ENCODE peak calls at places on chromosome 11, in four cellular contexts. H is esophagus squamous epithelium, Q is transverse colon, E is vagina. F is an unnamed sample.

GRCh38 chr11:95821640-95822039 is 31.3 kb downstream of the CEP57 start:
- DNase-seq in E (no peak), Q (no peak), H (no peak), F (no peak)

GRCh38 chr11:64306876-64307622 is 1.7 kb downstream of the ESRRA start:
- DNase-seq in Q (peak; percentile 65), E (no peak), H (no peak), F (peak; percentile 51)

GRCh38 chr11:94788396-94788795 is 20.2 kb downstream of the AMOTL1 start:
- DNase-seq in H (no peak), E (no peak), Q (no peak), F (no peak)

GRCh38 chr11:65498042-65498726 is 661 bp upstream of the MALAT1 start:
- DNase-seq in E (no peak), H (no peak), Q (peak; percentile 64), F (peak; percentile 44)

GRCh38 chr11:123166095-123166559 is 28.9 kb downstream of the CLMP start:
- DNase-seq in Q (peak; percentile 58), H (no peak), E (no peak), F (no peak)

GRCh38 chr11:78022397-78023396 is at the start of gene KCTD14:
- DNase-seq in Q (peak; percentile 69), H (no peak), E (no peak), F (no peak)

GRCh38 chr11:46345131-46345597 is 2.1 kb upstream of the DGKZ start:
- DNase-seq in E (no peak), H (no peak), Q (peak; percentile 43), F (no peak)

GRCh38 chr11:76605338-76606074 is 65.0 kb downstream of the LRRC32 start:
- DNase-seq in H (no peak), Q (no peak), E (no peak), F (no peak)

GRCh38 chr11:88315981-88316441 is 21.5 kb downstream of the CTSC start:
- DNase-seq in Q (no peak), E (no peak), H (no peak), F (no peak)

GRCh38 chr11:93652161-93652597 is 9.3 kb upstream of the CEP295 start:
- DNase-seq in E (no peak), H (no peak), Q (no peak), F (no peak)

GRCh38 chr11:68403424-68403823 is 57.1 kb upstream of the PPP6R3 start:
- DNase-seq in E (no peak), Q (no peak), H (no peak), F (no peak)

GRCh38 chr11:3412837-3413236 is 33.9 kb upstream of the ZNF195 start:
- DNase-seq in H (no peak), E (no peak), Q (no peak), F (no peak)

GRCh38 chr11:133738624-133739023 is 106.7 kb downstream of the SPATA19 start:
- DNase-seq in Q (no peak), H (no peak), E (no peak), F (no peak)

GRCh38 chr11:111730031-111730430 is 36.2 kb downstream of the PPP2R1B start:
- DNase-seq in H (no peak), Q (no peak), E (no peak), F (no peak)
- H3K4me1 ChIP-seq in H (peaks cover 57% of the 10 kb centered on the region), Q (peaks cover 23% of the 10 kb centered on the region), E (peaks cover 54% of the 10 kb centered on the region), F (peaks cover 64% of the 10 kb centered on the region)

DNA sequence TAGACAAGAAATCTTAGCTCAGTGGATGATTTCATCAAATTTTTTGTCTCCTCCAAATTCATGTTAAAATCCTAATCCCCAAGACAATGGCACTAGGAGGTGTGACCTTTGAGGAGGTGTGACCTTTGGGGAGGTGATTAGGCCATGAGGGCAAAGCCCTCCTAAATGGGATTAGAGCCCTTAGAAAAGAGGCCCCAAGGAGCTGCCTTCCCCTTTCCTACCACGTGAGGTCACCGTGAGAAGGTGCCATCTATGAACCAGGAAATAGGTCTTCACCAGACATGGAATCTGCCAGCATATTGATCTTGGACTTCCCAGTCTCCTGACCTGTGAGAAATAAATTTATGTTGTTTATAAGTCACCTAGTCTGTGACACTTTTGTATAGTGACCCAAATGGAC is 138.7 kb downstream of the TRIM29 start:
- DNase-seq in H (no peak), E (no peak), Q (no peak), F (no peak)
- TF ChIP-seq CTCF in H (peak; percentile 32), E (no peak), Q (no peak), F (no peak)

GRCh38 chr11:112525270-112525669 is 264.6 kb upstream of the PLET1 start:
- DNase-seq in Q (peak; percentile 29), E (no peak), H (no peak), F (no peak)
- H3K27ac ChIP-seq in Q (peak overlapping the region; percentile 68), E (no peak overlapping the region), H (no peak overlapping the region), F (peak overlapping the region; percentile 37)

GRCh38 chr11:13317293-13318080 is 39.9 kb downstream of the BMAL1 start:
- DNase-seq in H (no peak), Q (no peak), E (no peak), F (no peak)
- H3K4me1 ChIP-seq in H (peaks cover 34% of the 10 kb centered on the region), Q (peaks cover 17% of the 10 kb centered on the region), E (peaks cover 77% of the 10 kb centered on the region), F (peaks cover 67% of the 10 kb centered on the region)